ENCODE peak calls at places on chromosome X, in seven cellular contexts. J is NCI-H1436 treated with DMSO at 0.1 percent for 48 hours; N is progenitor cell of endocrine pancreas; U is stromal cell of bone marrow; V is activated CD8-positive, alpha-beta memory T cell treated with anti-CD3 and anti-CD28 coated beads for 4 hours; Q is GM20000; H is right cardiac atrium. C is an unnamed sample.

GRCh38 chrX:9352683-9353430 is 112.0 kb upstream of the TBL1X start:
- DNase-seq in H (no peak), Q (peak), U (peak), V (no peak), N (no peak), J (no peak), C (peak)

GRCh38 chrX:110268875-110269274 is 49.0 kb downstream of the AMMECR1 start:
- DNase-seq in V (no peak), U (no peak), N (no peak), Q (no peak), H (no peak), J (no peak), C (no peak)

GRCh38 chrX:56385336-56385735 is 153.2 kb downstream of the KLF8 start:
- DNase-seq in Q (no peak), U (no peak), V (no peak), J (no peak), H (no peak), N (no peak), C (no peak)

GRCh38 chrX:149365061-149365460 is 140.0 kb downstream of the IDS start:
- DNase-seq in Q (no peak), U (no peak), V (no peak), N (no peak), H (no peak), J (no peak), C (no peak)

GRCh38 chrX:70264784-70265183 is 3.4 kb upstream of the ARR3 start:
- DNase-seq in Q (no peak), J (no peak), N (no peak), U (no peak), V (no peak), H (no peak), C (no peak)

GRCh38 chrX:122941801-122942200 is 242.3 kb upstream of the GRIA3 start:
- DNase-seq in H (no peak), J (no peak), Q (no peak), U (no peak), N (no peak), V (no peak), C (no peak)

GRCh38 chrX:153032397-153033118 is 23.7 kb upstream of the PNMA3 start:
- DNase-seq in U (peak), V (peak), N (peak), H (peak), J (peak), Q (peak), C (peak)

GRCh38 chrX:103148075-103148474 is 55.1 kb upstream of the NXF3 start:
- DNase-seq in Q (no peak), H (no peak), J (no peak), N (no peak), U (no peak), V (no peak), C (no peak)

GRCh38 chrX:113800955-113801354 is 782.9 kb upstream of the HTR2C start:
- DNase-seq in N (no peak), Q (no peak), H (no peak), V (no peak), J (no peak), U (no peak), C (no peak)

C was measured in stimulated activated CD8-positive, alpha-beta memory T cell treated with anti-CD3 and anti-CD28 coated beads, Interleukin-7, amount 100 ng/mL, for 48 hours.